ENCODE peak calls at places on chromosomes 5 and 9, in four cellular contexts. X is GM12878, C is HepG2, U is GM12891. H is an unnamed sample.

GRCh38 chr5:32315221-32316014 is 2.7 kb upstream of the MTMR12 start:
- DNase-seq in U (no peak), X (no peak), C (no peak), H (no peak)

GRCh38 chr9:134297581-134297980 is 28.7 kb upstream of the RXRA start:
- DNase-seq in U (no peak), C (no peak), X (no peak), H (no peak)

GRCh38 chr9:114283551-114284111 is 39.3 kb upstream of the ORM1 start:
- DNase-seq in X (no peak), C (no peak), U (no peak), H (peak; percentile 55)

GRCh38 chr5:78586251-78586650 is 62.3 kb downstream of the LHFPL2 start:
- DNase-seq in U (no peak), X (no peak), C (no peak), H (no peak)

GRCh38 chr9:83431470-83432060 is 106.6 kb downstream of the FRMD3 start:
- DNase-seq in U (no peak), X (no peak), C (peak; percentile 64), H (no peak)

GRCh38 chr9:132488611-132489010 is 78.6 kb downstream of the CFAP77 start:
- DNase-seq in C (no peak), X (no peak), U (no peak), H (no peak)

GRCh38 chr9:121222524-121223171 is 21.0 kb upstream of the RAB14 start:
- DNase-seq in X (no peak), C (peak; percentile 49), U (no peak), H (no peak)

GRCh38 chr9:95783426-95783975 is 92.0 kb upstream of the ERCC6L2 start:
- DNase-seq in U (no peak), X (no peak), C (peak; percentile 37), H (no peak)

GRCh38 chr5:163658702-163659567 is 153.5 kb downstream of the MAT2B start:
- DNase-seq in C (no peak), U (no peak), X (no peak), H (no peak)

GRCh38 chr5:14246350-14247053 is 103.4 kb downstream of the TRIO start:
- DNase-seq in X (no peak), C (no peak), U (no peak), H (no peak)
- TF ChIP-seq POLR2AphosphoS5 in X (no peak), C (no peak), U (no peak), H (no peak)

GRCh38 chr5:108260105-108260857 is 121.6 kb downstream of the FBXL17 start:
- DNase-seq in C (peak; percentile 58), X (peak; percentile 34), U (no peak), H (peak; percentile 77)
- TF ChIP-seq POLR2AphosphoS5 in C (no peak), X (no peak), U (no peak), H (no peak)

DNA sequence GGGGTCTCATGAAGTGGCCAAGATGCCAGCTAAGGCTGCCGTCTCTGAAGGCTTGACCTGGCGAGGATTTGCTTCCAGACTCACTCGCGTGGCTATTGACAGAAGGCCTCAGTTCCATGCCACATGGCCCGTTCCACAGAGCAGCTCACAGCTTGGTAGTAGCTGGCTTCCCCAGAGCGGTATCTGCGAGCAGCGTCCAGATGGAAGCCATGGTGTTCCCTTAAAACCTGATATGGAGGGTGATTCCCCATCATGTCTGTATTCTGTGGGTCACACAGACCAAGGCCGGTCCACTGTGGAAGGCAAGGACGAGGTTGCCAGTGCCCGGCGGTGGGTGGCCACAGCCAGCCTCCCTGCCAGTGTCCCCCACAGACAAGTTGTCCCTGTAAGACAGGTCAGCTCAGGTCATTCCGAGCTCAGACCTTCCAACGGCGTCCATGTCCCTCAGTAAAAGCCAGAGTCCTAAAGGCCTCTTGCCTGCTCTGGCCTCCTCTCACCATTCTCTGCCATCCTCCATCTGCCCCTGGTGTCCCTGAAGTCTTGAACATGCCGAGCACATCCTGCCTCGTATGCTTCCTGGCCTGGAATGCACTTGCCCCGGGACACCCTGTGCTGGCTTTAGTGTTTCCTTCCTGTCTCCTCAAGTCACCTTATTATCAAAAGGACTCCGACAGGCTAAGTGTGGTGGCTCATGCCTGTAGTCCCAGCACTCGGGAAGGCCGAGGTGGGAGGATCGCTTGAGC is 61.3 kb upstream of the LRRTM2 start:
- DNase-seq in X (no peak), U (no peak), C (no peak), H (no peak)
- TF ChIP-seq POLR2AphosphoS5 in X (no peak), U (peak; percentile 29), C (no peak), H (no peak)

DNA sequence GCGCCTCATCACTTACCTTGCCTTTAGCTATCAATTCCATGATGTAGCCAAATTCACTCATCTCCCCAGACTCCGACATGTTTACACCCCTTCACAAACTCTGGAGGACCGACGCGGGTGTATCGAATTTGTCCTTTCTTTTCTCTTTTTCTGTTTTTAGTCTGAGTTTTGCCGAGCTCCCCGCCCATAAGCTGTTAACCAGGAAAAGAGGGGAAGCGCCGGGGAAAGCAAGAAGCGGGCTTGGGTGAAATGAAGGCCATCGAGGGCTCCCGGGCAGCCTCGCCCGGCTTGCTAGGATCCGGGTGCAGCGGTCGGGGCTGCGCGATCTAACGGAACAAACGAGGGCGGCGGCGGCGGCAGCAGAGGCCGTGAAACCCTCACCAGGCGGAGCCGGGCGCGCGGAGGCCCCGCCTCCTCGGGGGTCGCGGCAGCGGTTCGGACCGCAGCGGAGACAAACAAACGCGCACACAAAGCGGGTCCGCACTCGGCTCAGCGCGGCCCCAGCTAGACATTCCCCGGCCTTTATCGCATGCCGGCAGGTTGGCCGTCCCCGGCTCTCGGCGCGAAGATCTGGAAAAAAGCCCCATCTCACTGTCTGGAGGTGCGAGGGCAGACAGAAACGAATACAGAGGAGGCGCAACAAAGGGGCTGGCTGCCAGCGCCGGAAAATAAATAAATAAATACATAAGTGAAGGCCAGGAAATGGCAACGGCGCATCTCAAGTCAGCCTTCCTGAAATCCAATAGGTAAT is 10.4 kb upstream of the TRIM36 start:
- DNase-seq in C (no peak), U (peak; percentile 44), X (no peak), H (no peak)
- TF ChIP-seq POLR2AphosphoS5 in C (no peak), U (no peak), X (no peak), H (no peak)